ENCODE peak calls at places on chromosome 1, in five cellular contexts. One of them, this sample, is unnamed.

GRCh38 chr1:200388791-200389190 is 21.0 kb downstream of the ZNF281 start:
- DNase-seq in tibial nerve: no peak
- DNase-seq in CD4-positive, CD25-positive, alpha-beta regulatory T cell: no peak
- DNase-seq in CD8-positive, alpha-beta memory T cell: no peak
- DNase-seq in H9: no peak
- DNase-seq in this sample: no peak

GRCh38 chr1:16207318-16208269 is 4.9 kb downstream of the ARHGEF19 start:
- DNase-seq in CD4-positive, CD25-positive, alpha-beta regulatory T cell: no peak
- DNase-seq in H9: peak; percentile 57
- DNase-seq in tibial nerve: no peak
- DNase-seq in CD8-positive, alpha-beta memory T cell: no peak
- DNase-seq in this sample: no peak

GRCh38 chr1:46393510-46393909 is 607 bp upstream of the FAAH start:
- DNase-seq in CD4-positive, CD25-positive, alpha-beta regulatory T cell: no peak
- DNase-seq in CD8-positive, alpha-beta memory T cell: no peak
- DNase-seq in H9: peak; percentile 86
- DNase-seq in tibial nerve: no peak
- DNase-seq in this sample: no peak

GRCh38 chr1:171418546-171418945 is 66.8 kb upstream of the PRRC2C start:
- DNase-seq in tibial nerve: no peak
- DNase-seq in CD4-positive, CD25-positive, alpha-beta regulatory T cell: no peak
- DNase-seq in CD8-positive, alpha-beta memory T cell: no peak
- DNase-seq in H9: no peak
- DNase-seq in this sample: no peak

GRCh38 chr1:205726619-205727125 is 23.3 kb downstream of the NUCKS1 start:
- DNase-seq in CD8-positive, alpha-beta memory T cell: no peak
- DNase-seq in CD4-positive, CD25-positive, alpha-beta regulatory T cell: no peak
- DNase-seq in H9: no peak
- DNase-seq in tibial nerve: no peak
- DNase-seq in this sample: no peak

GRCh38 chr1:28058971-28059878 is 29.2 kb downstream of the EYA3 start:
- DNase-seq in CD8-positive, alpha-beta memory T cell: no peak
- DNase-seq in CD4-positive, CD25-positive, alpha-beta regulatory T cell: peak; percentile 13
- DNase-seq in H9: no peak
- DNase-seq in tibial nerve: no peak
- DNase-seq in this sample: no peak

GRCh38 chr1:94335447-94335846 is 82.7 kb upstream of the ABCD3 start:
- DNase-seq in CD8-positive, alpha-beta memory T cell: no peak
- DNase-seq in H9: no peak
- DNase-seq in tibial nerve: no peak
- DNase-seq in CD4-positive, CD25-positive, alpha-beta regulatory T cell: no peak
- DNase-seq in this sample: no peak

GRCh38 chr1:15951341-15952153 is 24.4 kb downstream of the ZBTB17 start:
- DNase-seq in H9: no peak
- DNase-seq in CD4-positive, CD25-positive, alpha-beta regulatory T cell: no peak
- DNase-seq in tibial nerve: no peak
- DNase-seq in CD8-positive, alpha-beta memory T cell: peak; percentile 39
- DNase-seq in this sample: no peak

GRCh38 chr1:55211456-55211855 is 3.7 kb downstream of the USP24 start:
- DNase-seq in CD4-positive, CD25-positive, alpha-beta regulatory T cell: peak; percentile 9
- DNase-seq in tibial nerve: no peak
- DNase-seq in CD8-positive, alpha-beta memory T cell: no peak
- DNase-seq in H9: no peak
- DNase-seq in this sample: no peak

GRCh38 chr1:202143011-202143767 is 1.3 kb downstream of the ARL8A start:
- DNase-seq in tibial nerve: peak; percentile 51
- DNase-seq in CD4-positive, CD25-positive, alpha-beta regulatory T cell: peak; percentile 38
- DNase-seq in H9: no peak
- DNase-seq in CD8-positive, alpha-beta memory T cell: no peak
- DNase-seq in this sample: no peak

GRCh38 chr1:229230893-229231753 is 39.8 kb upstream of the RAB4A start:
- DNase-seq in CD8-positive, alpha-beta memory T cell: no peak
- DNase-seq in CD4-positive, CD25-positive, alpha-beta regulatory T cell: no peak
- DNase-seq in tibial nerve: no peak
- DNase-seq in H9: no peak
- DNase-seq in this sample: no peak

GRCh38 chr1:206833741-206834140 is 31.7 kb upstream of the IL20 start:
- DNase-seq in CD8-positive, alpha-beta memory T cell: no peak
- DNase-seq in CD4-positive, CD25-positive, alpha-beta regulatory T cell: no peak
- DNase-seq in H9: no peak
- DNase-seq in tibial nerve: no peak
- DNase-seq in this sample: no peak

GRCh38 chr1:53583021-53583902 is 124.1 kb downstream of the DMRTB1 start:
- DNase-seq in tibial nerve: no peak
- DNase-seq in CD8-positive, alpha-beta memory T cell: no peak
- DNase-seq in CD4-positive, CD25-positive, alpha-beta regulatory T cell: no peak
- DNase-seq in H9: no peak
- DNase-seq in this sample: no peak

GRCh38 chr1:18373151-18373550 is 107.6 kb upstream of the KLHDC7A start:
- DNase-seq in tibial nerve: no peak
- DNase-seq in H9: no peak
- DNase-seq in CD8-positive, alpha-beta memory T cell: no peak
- DNase-seq in CD4-positive, CD25-positive, alpha-beta regulatory T cell: no peak
- DNase-seq in this sample: no peak

GRCh38 chr1:18373882-18374493 is 106.7 kb upstream of the KLHDC7A start:
- DNase-seq in CD8-positive, alpha-beta memory T cell: no peak
- DNase-seq in H9: peak; percentile 86
- DNase-seq in tibial nerve: no peak
- DNase-seq in CD4-positive, CD25-positive, alpha-beta regulatory T cell: peak; percentile 0
- DNase-seq in this sample: no peak

GRCh38 chr1:18380288-18380687 is 100.4 kb upstream of the KLHDC7A start:
- DNase-seq in CD8-positive, alpha-beta memory T cell: no peak
- DNase-seq in CD4-positive, CD25-positive, alpha-beta regulatory T cell: no peak
- DNase-seq in H9: no peak
- DNase-seq in tibial nerve: no peak
- DNase-seq in this sample: no peak

GRCh38 chr1:18376661-18377060 is 104.1 kb upstream of the KLHDC7A start:
- DNase-seq in H9: no peak
- DNase-seq in tibial nerve: no peak
- DNase-seq in CD8-positive, alpha-beta memory T cell: no peak
- DNase-seq in CD4-positive, CD25-positive, alpha-beta regulatory T cell: no peak
- DNase-seq in this sample: no peak
- H3K9me3 ChIP-seq in H9: no peaks in the 10 kb centered on the region
- H3K9me3 ChIP-seq in tibial nerve: no peaks in the 10 kb centered on the region
- H3K9me3 ChIP-seq in CD8-positive, alpha-beta memory T cell: no peaks in the 10 kb centered on the region
- H3K9me3 ChIP-seq in CD4-positive, CD25-positive, alpha-beta regulatory T cell: no peaks in the 10 kb centered on the region
- H3K9me3 ChIP-seq in this sample: no peaks in the 10 kb centered on the region

DNA sequence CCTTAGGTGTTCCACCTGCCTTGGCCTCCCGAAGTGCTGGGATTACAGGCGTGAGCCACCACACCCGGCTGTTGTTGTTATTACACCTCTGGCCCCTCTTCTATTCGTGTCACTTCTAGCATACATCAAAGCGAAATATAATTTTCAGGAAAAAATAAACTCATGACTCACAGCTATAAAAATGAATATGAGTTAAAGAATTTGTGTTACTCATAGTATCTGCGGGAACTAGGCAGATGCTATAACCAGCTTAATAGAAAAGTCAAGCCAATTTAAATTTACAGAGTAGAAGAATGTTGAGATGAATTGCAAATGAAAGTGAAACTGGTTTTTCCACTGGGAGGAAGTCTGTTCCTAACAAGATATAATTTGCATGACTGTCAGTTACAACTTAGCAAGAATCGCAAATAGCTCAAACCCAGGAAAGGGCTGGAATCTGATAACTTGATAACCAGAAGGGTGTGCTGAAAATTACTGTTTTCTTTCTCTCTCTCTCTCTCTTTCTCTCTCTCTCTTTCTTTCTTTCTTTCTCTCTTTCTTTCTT is 11.2 kb downstream of the OR2W3 start:
- DNase-seq in H9: no peak
- DNase-seq in tibial nerve: no peak
- DNase-seq in CD4-positive, CD25-positive, alpha-beta regulatory T cell: peak; percentile 35
- DNase-seq in CD8-positive, alpha-beta memory T cell: no peak
- DNase-seq in this sample: no peak
- H3K9me3 ChIP-seq in H9: no peaks in the 10 kb centered on the region
- H3K9me3 ChIP-seq in tibial nerve: no peaks in the 10 kb centered on the region
- H3K9me3 ChIP-seq in CD4-positive, CD25-positive, alpha-beta regulatory T cell: no peaks in the 10 kb centered on the region
- H3K9me3 ChIP-seq in CD8-positive, alpha-beta memory T cell: no peaks in the 10 kb centered on the region
- H3K9me3 ChIP-seq in this sample: no peaks in the 10 kb centered on the region

GRCh38 chr1:25197982-25198681 is 34.2 kb downstream of the SYF2 start:
- DNase-seq in CD8-positive, alpha-beta memory T cell: no peak
- DNase-seq in CD4-positive, CD25-positive, alpha-beta regulatory T cell: peak; percentile 9
- DNase-seq in H9: no peak
- DNase-seq in tibial nerve: no peak
- DNase-seq in this sample: no peak

GRCh38 chr1:25197235-25197930 is 34.9 kb downstream of the SYF2 start:
- DNase-seq in tibial nerve: no peak
- DNase-seq in CD8-positive, alpha-beta memory T cell: no peak
- DNase-seq in H9: no peak
- DNase-seq in CD4-positive, CD25-positive, alpha-beta regulatory T cell: no peak
- DNase-seq in this sample: no peak

GRCh38 chr1:25198731-25199231 is 33.5 kb downstream of the SYF2 start:
- DNase-seq in tibial nerve: no peak
- DNase-seq in CD4-positive, CD25-positive, alpha-beta regulatory T cell: no peak
- DNase-seq in H9: no peak
- DNase-seq in CD8-positive, alpha-beta memory T cell: no peak
- DNase-seq in this sample: no peak

GRCh38 chr1:25199876-25200620 is 32.3 kb downstream of the SYF2 start:
- DNase-seq in CD4-positive, CD25-positive, alpha-beta regulatory T cell: no peak
- DNase-seq in tibial nerve: no peak
- DNase-seq in CD8-positive, alpha-beta memory T cell: no peak
- DNase-seq in H9: no peak
- DNase-seq in this sample: no peak

GRCh38 chr1:25201006-25201405 is 31.3 kb downstream of the SYF2 start:
- DNase-seq in tibial nerve: no peak
- DNase-seq in CD8-positive, alpha-beta memory T cell: no peak
- DNase-seq in H9: no peak
- DNase-seq in CD4-positive, CD25-positive, alpha-beta regulatory T cell: no peak
- DNase-seq in this sample: no peak
- H3K9me3 ChIP-seq in tibial nerve: no peaks in the 10 kb centered on the region
- H3K9me3 ChIP-seq in CD8-positive, alpha-beta memory T cell: no peaks in the 10 kb centered on the region
- H3K9me3 ChIP-seq in H9: no peaks in the 10 kb centered on the region
- H3K9me3 ChIP-seq in CD4-positive, CD25-positive, alpha-beta regulatory T cell: no peaks in the 10 kb centered on the region
- H3K9me3 ChIP-seq in this sample: no peaks in the 10 kb centered on the region

GRCh38 chr1:49318218-49318617 is 541.5 kb upstream of the BEND5 start:
- DNase-seq in tibial nerve: no peak
- DNase-seq in CD4-positive, CD25-positive, alpha-beta regulatory T cell: no peak
- DNase-seq in CD8-positive, alpha-beta memory T cell: no peak
- DNase-seq in H9: no peak
- DNase-seq in this sample: no peak

GRCh38 chr1:49319426-49319963 is 542.8 kb upstream of the BEND5 start:
- DNase-seq in H9: no peak
- DNase-seq in CD8-positive, alpha-beta memory T cell: no peak
- DNase-seq in CD4-positive, CD25-positive, alpha-beta regulatory T cell: no peak
- DNase-seq in tibial nerve: no peak
- DNase-seq in this sample: no peak

DNA sequence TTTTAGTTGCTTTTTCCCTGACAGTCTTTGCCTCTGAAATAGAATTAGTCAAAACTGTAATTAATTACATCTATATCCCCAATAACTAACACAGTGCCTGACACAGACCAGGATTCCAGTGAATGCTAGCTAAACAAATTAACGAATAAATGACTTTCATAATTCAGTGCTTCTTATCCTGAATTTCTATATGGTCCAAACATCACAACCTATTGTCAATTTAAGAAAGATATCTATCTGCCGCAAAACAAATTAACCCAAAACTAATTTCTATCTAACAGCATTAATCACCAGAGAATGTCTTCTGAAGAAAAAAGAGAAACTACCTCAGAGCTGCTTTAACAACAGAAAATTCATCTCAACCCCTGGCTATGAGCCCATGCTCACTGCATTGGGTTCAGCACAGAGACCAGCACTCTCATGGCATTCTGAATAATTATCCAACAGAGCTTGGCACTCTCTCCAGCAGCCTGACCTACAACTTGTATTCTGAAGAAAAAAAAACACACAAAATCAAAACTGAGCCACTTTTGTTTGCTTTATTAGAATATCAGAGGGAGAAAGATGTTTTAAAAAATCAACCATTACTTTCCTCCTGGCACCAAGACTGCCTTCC is 547.3 kb upstream of the BEND5 start:
- DNase-seq in CD8-positive, alpha-beta memory T cell: no peak
- DNase-seq in H9: no peak
- DNase-seq in CD4-positive, CD25-positive, alpha-beta regulatory T cell: no peak
- DNase-seq in tibial nerve: no peak
- DNase-seq in this sample: no peak
- H3K9me3 ChIP-seq in CD8-positive, alpha-beta memory T cell: no peaks in the 10 kb centered on the region
- H3K9me3 ChIP-seq in H9: peaks cover 86% of the 10 kb centered on the region
- H3K9me3 ChIP-seq in CD4-positive, CD25-positive, alpha-beta regulatory T cell: no peaks in the 10 kb centered on the region
- H3K9me3 ChIP-seq in tibial nerve: no peaks in the 10 kb centered on the region
- H3K9me3 ChIP-seq in this sample: no peaks in the 10 kb centered on the region

GRCh38 chr1:30675761-30676160 is 47.6 kb downstream of the MATN1 start:
- DNase-seq in H9: no peak
- DNase-seq in CD4-positive, CD25-positive, alpha-beta regulatory T cell: no peak
- DNase-seq in tibial nerve: no peak
- DNase-seq in CD8-positive, alpha-beta memory T cell: no peak
- DNase-seq in this sample: no peak
- H3K9me3 ChIP-seq in H9: no peaks in the 10 kb centered on the region
- H3K9me3 ChIP-seq in CD4-positive, CD25-positive, alpha-beta regulatory T cell: peaks cover 8% of the 10 kb centered on the region
- H3K9me3 ChIP-seq in tibial nerve: no peaks in the 10 kb centered on the region
- H3K9me3 ChIP-seq in CD8-positive, alpha-beta memory T cell: no peaks in the 10 kb centered on the region
- H3K9me3 ChIP-seq in this sample: no peaks in the 10 kb centered on the region

DNA sequence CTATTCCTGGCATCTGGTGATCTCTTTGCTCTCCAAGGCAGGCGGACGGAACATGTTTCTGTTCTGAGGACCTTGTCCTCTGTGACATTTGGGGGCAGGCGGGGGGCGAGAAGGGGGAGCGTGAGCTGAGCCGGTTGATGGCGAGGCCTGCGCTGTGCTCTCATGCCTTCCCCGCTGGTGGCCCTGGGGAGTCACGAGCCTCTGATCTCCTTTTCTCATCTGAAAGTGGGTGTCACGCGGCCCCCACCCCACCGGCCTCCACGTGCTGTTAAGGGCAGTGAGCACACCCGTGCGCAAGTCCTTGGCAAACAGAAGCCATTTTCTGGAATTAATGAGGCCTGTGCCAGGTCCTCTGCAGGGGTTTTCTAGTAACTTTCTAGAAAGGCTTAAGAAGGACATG is 102.8 kb upstream of the ACTRT2 start:
- DNase-seq in H9: no peak
- DNase-seq in tibial nerve: no peak
- DNase-seq in CD4-positive, CD25-positive, alpha-beta regulatory T cell: no peak
- DNase-seq in CD8-positive, alpha-beta memory T cell: no peak
- DNase-seq in this sample: no peak
- H3K9me3 ChIP-seq in H9: peaks cover 87% of the 10 kb centered on the region
- H3K9me3 ChIP-seq in tibial nerve: no peaks in the 10 kb centered on the region
- H3K9me3 ChIP-seq in CD4-positive, CD25-positive, alpha-beta regulatory T cell: no peaks in the 10 kb centered on the region
- H3K9me3 ChIP-seq in CD8-positive, alpha-beta memory T cell: no peaks in the 10 kb centered on the region
- H3K9me3 ChIP-seq in this sample: no peaks in the 10 kb centered on the region